ENCODE peak calls at places on chromosomes 6 and 20, in seven cellular contexts. U, O, M, N, G, R and T are unnamed samples.

GRCh38 chr6:161001421-161001820 is 9.9 kb downstream of the MAP3K4 start:
- DNase-seq in N (peak; percentile 28), G (no peak), M (no peak), U (no peak), O (no peak), R (no peak), T (no peak)

GRCh38 chr6:158086706-158087518 is 81.2 kb downstream of the SERAC1 start:
- DNase-seq in O (no peak), N (no peak), U (no peak), R (no peak), M (no peak), G (no peak), T (no peak)

GRCh38 chr6:160386869-160387518 is 38.8 kb downstream of the SLC22A3 start:
- DNase-seq in N (no peak), U (peak; percentile 51), M (no peak), O (no peak), R (no peak), G (no peak), T (no peak)

GRCh38 chr6:132053523-132053922 is 102.4 kb upstream of the CCN2 start:
- DNase-seq in N (peak; percentile 71), R (no peak), U (no peak), M (peak; percentile 85), O (no peak), G (no peak), T (no peak)

GRCh38 chr6:35108309-35108885 is 32.7 kb downstream of the TCP11 start:
- DNase-seq in M (no peak), U (no peak), G (no peak), N (no peak), R (no peak), O (no peak), T (no peak)

GRCh38 chr6:140047321-140047720 is 672.9 kb upstream of the CITED2 start:
- DNase-seq in R (no peak), G (no peak), U (no peak), N (no peak), O (no peak), M (no peak), T (no peak)

GRCh38 chr20:50193851-50194830 is 3.5 kb downstream of the CEBPB start:
- DNase-seq in O (peak; percentile 13), G (no peak), N (peak; percentile 69), U (peak; percentile 38), M (peak; percentile 60), R (no peak), T (no peak)

GRCh38 chr20:2451939-2452732 is 18.5 kb downstream of the SNRPB start:
- DNase-seq in N (peak; percentile 80), G (peak; percentile 76), R (peak; percentile 56), M (peak; percentile 76), U (peak; percentile 83), O (peak; percentile 64), T (peak; percentile 41)

GRCh38 chr6:159790947-159791598 is 806 bp downstream of the MRPL18 start:
- DNase-seq in M (no peak), O (no peak), U (peak; percentile 28), R (peak; percentile 6), G (peak; percentile 6), N (no peak), T (peak; percentile 25)

GRCh38 chr6:80094017-80094416 is 12.5 kb upstream of the BCKDHB start:
- DNase-seq in G (peak; percentile 27), N (peak; percentile 33), U (peak; percentile 6), M (peak; percentile 30), O (no peak), R (no peak), T (no peak)